ENCODE peak calls at places on chromosome 5, in six cellular contexts. One of them, this sample, is unnamed.

GRCh38 chr5:34674226-34674625 is 18.1 kb downstream of the RAI14 start:
- DNase-seq in AG04450: peak
- DNase-seq in A549: no peak
- DNase-seq in astrocyte: peak
- DNase-seq in heart right ventricle: no peak
- DNase-seq in thyroid gland: no peak
- DNase-seq in this sample: no peak

GRCh38 chr5:67908145-67908765 is 307.3 kb upstream of the PIK3R1 start:
- DNase-seq in thyroid gland: no peak
- DNase-seq in AG04450: no peak
- DNase-seq in astrocyte: no peak
- DNase-seq in heart right ventricle: no peak
- DNase-seq in A549: no peak
- DNase-seq in this sample: no peak

GRCh38 chr5:136199408-136199807 is 6.4 kb upstream of the SMIM32 start:
- DNase-seq in A549: no peak
- DNase-seq in astrocyte: no peak
- DNase-seq in heart right ventricle: no peak
- DNase-seq in thyroid gland: no peak
- DNase-seq in AG04450: no peak
- DNase-seq in this sample: no peak

GRCh38 chr5:52776116-52776515 is 11.6 kb upstream of the ITGA1 start:
- DNase-seq in A549: no peak
- DNase-seq in astrocyte: no peak
- DNase-seq in heart right ventricle: no peak
- DNase-seq in AG04450: no peak
- DNase-seq in thyroid gland: no peak
- DNase-seq in this sample: no peak

GRCh38 chr5:156815988-156816599 is 34.0 kb upstream of the PPP1R2B start:
- DNase-seq in A549: peak
- DNase-seq in AG04450: no peak
- DNase-seq in heart right ventricle: peak
- DNase-seq in thyroid gland: peak
- DNase-seq in astrocyte: peak
- DNase-seq in this sample: no peak

GRCh38 chr5:11385901-11386293 is 518.3 kb downstream of the CTNND2 start:
- DNase-seq in astrocyte: no peak
- DNase-seq in AG04450: no peak
- DNase-seq in heart right ventricle: no peak
- DNase-seq in thyroid gland: no peak
- DNase-seq in A549: no peak
- DNase-seq in this sample: no peak

GRCh38 chr5:14812166-14812565 is 59.4 kb downstream of the ANKH start:
- DNase-seq in A549: no peak
- DNase-seq in heart right ventricle: no peak
- DNase-seq in astrocyte: no peak
- DNase-seq in AG04450: no peak
- DNase-seq in thyroid gland: no peak
- DNase-seq in this sample: no peak

GRCh38 chr5:36374275-36374862 is 72.7 kb upstream of the RANBP3L start:
- DNase-seq in AG04450: peak
- DNase-seq in astrocyte: peak
- DNase-seq in A549: no peak
- DNase-seq in heart right ventricle: no peak
- DNase-seq in thyroid gland: no peak
- DNase-seq in this sample: no peak

GRCh38 chr5:67996596-67996995 is 219.0 kb upstream of the PIK3R1 start:
- DNase-seq in AG04450: no peak
- DNase-seq in heart right ventricle: no peak
- DNase-seq in thyroid gland: no peak
- DNase-seq in A549: no peak
- DNase-seq in astrocyte: peak
- DNase-seq in this sample: no peak

GRCh38 chr5:178576591-178577351 is 13.4 kb downstream of the COL23A1 start:
- DNase-seq in heart right ventricle: no peak
- DNase-seq in thyroid gland: peak
- DNase-seq in AG04450: no peak
- DNase-seq in astrocyte: no peak
- DNase-seq in A549: no peak
- DNase-seq in this sample: no peak

GRCh38 chr5:91007251-91007650 is 375.9 kb downstream of the ARRDC3 start:
- DNase-seq in thyroid gland: no peak
- DNase-seq in heart right ventricle: no peak
- DNase-seq in A549: no peak
- DNase-seq in AG04450: no peak
- DNase-seq in astrocyte: no peak
- DNase-seq in this sample: no peak

GRCh38 chr5:83097582-83098265 is 20.4 kb downstream of the XRCC4 start:
- DNase-seq in A549: no peak
- DNase-seq in astrocyte: peak
- DNase-seq in AG04450: no peak
- DNase-seq in heart right ventricle: no peak
- DNase-seq in thyroid gland: no peak
- DNase-seq in this sample: no peak

GRCh38 chr5:64384761-64385160 is 121.1 kb upstream of the RGS7BP start:
- DNase-seq in astrocyte: peak
- DNase-seq in heart right ventricle: no peak
- DNase-seq in A549: no peak
- DNase-seq in AG04450: no peak
- DNase-seq in thyroid gland: no peak
- DNase-seq in this sample: no peak

GRCh38 chr5:132481243-132482211 is 9.0 kb downstream of the IRF1 start:
- DNase-seq in heart right ventricle: no peak
- DNase-seq in astrocyte: no peak
- DNase-seq in thyroid gland: no peak
- DNase-seq in A549: no peak
- DNase-seq in AG04450: no peak
- DNase-seq in this sample: no peak

GRCh38 chr5:446864-447263 is 3.9 kb downstream of the EXOC3 start:
- DNase-seq in heart right ventricle: no peak
- DNase-seq in thyroid gland: no peak
- DNase-seq in A549: peak
- DNase-seq in astrocyte: no peak
- DNase-seq in AG04450: peak
- DNase-seq in this sample: peak

GRCh38 chr5:143713331-143714032 is 98.5 kb upstream of the HMHB1 start:
- DNase-seq in astrocyte: peak
- DNase-seq in AG04450: no peak
- DNase-seq in A549: no peak
- DNase-seq in heart right ventricle: no peak
- DNase-seq in thyroid gland: no peak
- DNase-seq in this sample: no peak

GRCh38 chr5:149201121-149201637 is 59.9 kb downstream of the ABLIM3 start:
- DNase-seq in AG04450: no peak
- DNase-seq in thyroid gland: no peak
- DNase-seq in astrocyte: no peak
- DNase-seq in A549: no peak
- DNase-seq in heart right ventricle: no peak
- DNase-seq in this sample: no peak

GRCh38 chr5:60578295-60578694 is 121.7 kb downstream of the DEPDC1B start:
- DNase-seq in thyroid gland: no peak
- DNase-seq in astrocyte: no peak
- DNase-seq in heart right ventricle: no peak
- DNase-seq in AG04450: no peak
- DNase-seq in A549: no peak
- DNase-seq in this sample: no peak

GRCh38 chr5:53323511-53323910 is 156.9 kb upstream of the FST start:
- DNase-seq in heart right ventricle: no peak
- DNase-seq in thyroid gland: no peak
- DNase-seq in AG04450: no peak
- DNase-seq in A549: no peak
- DNase-seq in astrocyte: no peak
- DNase-seq in this sample: no peak

DNA sequence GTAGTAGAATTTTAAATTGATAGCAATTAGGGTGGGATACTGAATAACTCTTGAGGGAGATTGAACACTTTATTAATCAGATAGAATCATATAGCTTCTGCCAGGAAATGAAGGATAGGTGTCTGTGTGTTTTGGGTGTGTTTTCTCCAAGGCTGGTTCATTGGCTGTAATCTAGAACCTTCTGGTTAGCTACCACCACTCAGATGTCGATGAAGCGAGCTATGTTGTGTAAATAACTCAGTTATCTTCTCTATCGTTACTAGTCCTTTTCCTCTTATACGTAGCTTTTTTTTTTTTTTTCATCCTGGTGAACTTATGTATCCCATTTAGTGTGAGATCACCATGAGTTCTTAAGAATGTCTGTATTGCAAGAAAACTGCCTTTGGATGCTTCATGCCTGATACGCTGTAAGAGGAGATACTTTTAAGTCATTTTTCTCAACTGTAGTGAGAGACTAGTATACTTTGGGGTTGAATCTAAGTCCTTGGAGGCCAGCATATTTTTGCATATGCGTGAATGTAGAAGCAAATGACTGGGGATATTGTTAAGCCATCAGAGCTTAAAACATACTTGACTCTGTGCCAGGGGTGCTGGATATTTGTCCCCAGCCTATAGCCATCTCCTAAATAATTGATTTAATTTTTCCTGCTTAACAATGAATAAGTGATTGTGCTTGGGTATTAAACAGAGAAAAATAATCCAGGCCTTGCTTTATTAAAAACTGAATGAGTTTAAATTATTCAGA is 2.2 kb downstream of the TNFAIP8 start:
- DNase-seq in heart right ventricle: no peak
- DNase-seq in astrocyte: no peak
- DNase-seq in A549: no peak
- DNase-seq in AG04450: no peak
- DNase-seq in thyroid gland: no peak
- DNase-seq in this sample: no peak
- H3K4me3 ChIP-seq in heart right ventricle: no peak
- H3K4me3 ChIP-seq in astrocyte: no peak
- H3K4me3 ChIP-seq in A549: no peak
- H3K4me3 ChIP-seq in AG04450: peak
- H3K4me3 ChIP-seq in thyroid gland: peak
- H3K4me3 ChIP-seq in this sample: no peak

DNA sequence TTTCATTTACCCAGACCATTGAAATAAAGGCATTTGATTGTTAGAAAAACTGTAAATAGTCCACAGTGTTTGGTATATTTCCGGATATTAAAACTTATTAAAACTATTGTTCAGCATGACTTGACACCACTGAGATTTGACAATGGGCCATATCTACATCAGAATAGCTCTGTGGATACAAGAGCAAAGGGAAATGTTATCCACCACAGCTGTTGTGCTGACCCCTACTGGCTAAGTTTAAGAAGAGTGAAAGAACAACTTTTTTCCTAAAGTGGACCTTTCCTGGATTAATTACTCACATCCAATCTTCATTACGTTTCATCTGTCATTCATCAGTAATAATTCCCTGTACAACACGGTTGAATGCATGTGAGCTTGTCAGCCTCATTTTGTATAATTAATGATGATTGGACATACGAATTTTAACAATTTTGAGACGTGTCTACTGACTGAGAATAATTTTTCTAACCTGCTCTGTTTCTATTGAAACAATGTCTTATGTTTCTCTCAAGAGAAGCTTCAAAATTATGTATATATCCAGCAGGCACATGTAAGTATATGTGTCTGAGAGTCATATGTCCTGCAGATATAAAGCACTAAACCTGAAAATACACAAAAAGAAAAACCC is 1952.5 kb downstream of the MAT2B start:
- DNase-seq in heart right ventricle: no peak
- DNase-seq in AG04450: peak
- DNase-seq in thyroid gland: no peak
- DNase-seq in astrocyte: peak
- DNase-seq in A549: no peak
- DNase-seq in this sample: peak
- TF ChIP-seq CTCF in heart right ventricle: peak
- TF ChIP-seq CTCF in AG04450: peak
- TF ChIP-seq CTCF in thyroid gland: peak
- TF ChIP-seq CTCF in astrocyte: peak
- TF ChIP-seq CTCF in A549: peak
- TF ChIP-seq CTCF in this sample: peak

GRCh38 chr5:142322747-142323479 is 1.9 kb downstream of the SPRY4 start:
- DNase-seq in AG04450: no peak
- DNase-seq in astrocyte: peak
- DNase-seq in thyroid gland: no peak
- DNase-seq in heart right ventricle: no peak
- DNase-seq in A549: no peak
- DNase-seq in this sample: no peak

GRCh38 chr5:142323480-142324376 is 1.1 kb downstream of the SPRY4 start:
- DNase-seq in AG04450: no peak
- DNase-seq in thyroid gland: peak
- DNase-seq in A549: peak
- DNase-seq in heart right ventricle: no peak
- DNase-seq in astrocyte: peak
- DNase-seq in this sample: no peak

GRCh38 chr5:142320427-142320732 is 4.4 kb downstream of the SPRY4 start:
- DNase-seq in thyroid gland: no peak
- DNase-seq in heart right ventricle: no peak
- DNase-seq in A549: no peak
- DNase-seq in astrocyte: no peak
- DNase-seq in AG04450: no peak
- DNase-seq in this sample: no peak

GRCh38 chr5:142320851-142321560 is 3.8 kb downstream of the SPRY4 start:
- DNase-seq in astrocyte: no peak
- DNase-seq in thyroid gland: no peak
- DNase-seq in heart right ventricle: peak
- DNase-seq in A549: no peak
- DNase-seq in AG04450: no peak
- DNase-seq in this sample: no peak

GRCh38 chr5:142322403-142322746 is 2.4 kb downstream of the SPRY4 start:
- DNase-seq in astrocyte: no peak
- DNase-seq in A549: no peak
- DNase-seq in AG04450: no peak
- DNase-seq in thyroid gland: no peak
- DNase-seq in heart right ventricle: no peak
- DNase-seq in this sample: no peak
- H3K4me3 ChIP-seq in astrocyte: peak
- H3K4me3 ChIP-seq in A549: no peak
- H3K4me3 ChIP-seq in AG04450: peak
- H3K4me3 ChIP-seq in thyroid gland: no peak
- H3K4me3 ChIP-seq in heart right ventricle: peak
- H3K4me3 ChIP-seq in this sample: no peak

DNA sequence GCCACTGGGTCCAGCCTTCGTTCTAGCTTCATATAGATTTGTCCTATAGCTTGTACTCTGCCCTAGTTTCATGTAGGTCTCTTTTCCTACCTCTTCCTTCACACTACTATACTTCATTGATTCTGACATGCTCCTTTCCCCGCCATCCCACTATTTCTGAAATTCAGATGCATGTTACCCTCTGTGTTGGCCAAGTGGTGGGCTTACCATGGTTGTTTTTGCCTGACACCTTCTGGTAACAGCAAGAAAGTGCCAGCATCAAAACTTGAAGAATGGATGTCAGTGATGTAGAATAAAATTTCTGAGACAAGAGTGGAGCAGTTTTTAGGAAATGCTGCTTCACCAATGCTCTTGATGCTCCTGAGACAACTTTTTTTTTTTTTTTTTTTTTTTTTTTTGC is 19.5 kb upstream of the SERINC5 start:
- DNase-seq in thyroid gland: no peak
- DNase-seq in AG04450: no peak
- DNase-seq in A549: no peak
- DNase-seq in astrocyte: peak
- DNase-seq in heart right ventricle: no peak
- DNase-seq in this sample: no peak
- TF ChIP-seq CTCF in thyroid gland: no peak
- TF ChIP-seq CTCF in AG04450: peak
- TF ChIP-seq CTCF in A549: peak
- TF ChIP-seq CTCF in astrocyte: peak
- TF ChIP-seq CTCF in heart right ventricle: peak
- TF ChIP-seq CTCF in this sample: peak

This sample was measured in LNCaP clone FGC.